ENCODE peak calls at places on chromosomes 11 and 22, in four cellular contexts. U is neuronal stem cell; S is stimulated activated CD4-positive, alpha-beta T cell treated with anti-CD3 and anti-CD28 coated beads, Interleukin-12 subunit alpha, Interleukin-12 subunit beta, amount 100 ng/mL, for 4 hours; C is activated naive CD4-positive, alpha-beta T cell. T is an unnamed sample.

GRCh38 chr11:68429661-68430060 is 30.9 kb upstream of the PPP6R3 start:
- DNase-seq in S (no peak), U (no peak), C (no peak), T (no peak)

GRCh38 chr11:520428-521178 is 13.6 kb upstream of the RNH1 start:
- DNase-seq in S (no peak), U (no peak), C (no peak), T (no peak)

GRCh38 chr11:122399375-122399774 is 256.1 kb upstream of the UBASH3B start:
- DNase-seq in U (no peak), C (no peak), S (no peak), T (no peak)

GRCh38 chr11:10926801-10927200 is 68.9 kb upstream of the ZBED5 start:
- DNase-seq in U (no peak), C (no peak), S (no peak), T (no peak)

GRCh38 chr11:9060700-9061111 is 30.7 kb downstream of the SCUBE2 start:
- DNase-seq in U (peak; percentile 24), C (no peak), S (peak; percentile 26), T (no peak)

GRCh38 chr11:134399293-134399654 is 12.8 kb downstream of the B3GAT1 start:
- DNase-seq in C (no peak), U (no peak), S (no peak), T (no peak)

GRCh38 chr11:76495017-76495416 is 50.2 kb downstream of the EMSY start:
- DNase-seq in S (no peak), U (no peak), C (no peak), T (no peak)

GRCh38 chr11:134418119-134418840 is 6.2 kb upstream of the B3GAT1 start:
- DNase-seq in C (no peak), U (no peak), S (no peak), T (no peak)

GRCh38 chr22:32448980-32449379 is 15.3 kb downstream of the BPIFC start:
- DNase-seq in S (no peak), C (no peak), U (no peak), T (no peak)

GRCh38 chr11:1757861-1758610 is 5.7 kb downstream of the CTSD start:
- DNase-seq in C (peak; percentile 43), U (no peak), S (no peak), T (peak; percentile 32)

GRCh38 chr11:17347676-17348075 is 3.9 kb upstream of the NCR3LG1 start:
- DNase-seq in S (no peak), C (no peak), U (no peak), T (no peak)

GRCh38 chr11:38835986-38836385 is 2237.9 kb upstream of the RAG2 start:
- DNase-seq in C (no peak), S (no peak), U (no peak), T (no peak)

GRCh38 chr11:47340980-47341775 is 11.3 kb downstream of the MYBPC3 start:
- DNase-seq in S (no peak), C (no peak), U (no peak), T (no peak)

GRCh38 chr11:60875366-60875720 is 8.0 kb downstream of the ZP1 start:
- DNase-seq in U (no peak), C (no peak), S (no peak), T (no peak)

GRCh38 chr11:327581-327923 is 6.9 kb upstream of the IFITM3 start:
- DNase-seq in U (no peak), C (no peak), S (no peak), T (no peak)

GRCh38 chr22:45631839-45632238 is 39.8 kb upstream of the ATXN10 start:
- DNase-seq in S (no peak), U (no peak), C (no peak), T (no peak)

GRCh38 chr22:17903564-17904295 is 120.6 kb downstream of the MICAL3 start:
- DNase-seq in U (peak; percentile 69), C (no peak), S (no peak), T (no peak)

GRCh38 chr11:113715882-113716625 is 9.9 kb upstream of the TMPRSS5 start:
- DNase-seq in S (no peak), U (no peak), C (no peak), T (no peak)

GRCh38 chr22:35380537-35381423 is at the start of gene HMOX1:
- DNase-seq in U (peak; percentile 49), C (peak; percentile 22), S (peak; percentile 38), T (peak; percentile 32)

GRCh38 chr22:47782461-47783075 is 1020.1 kb downstream of the TBC1D22A start:
- DNase-seq in U (no peak), S (no peak), C (no peak), T (no peak)

GRCh38 chr11:404551-405264 is 10.1 kb downstream of the SIGIRR start:
- DNase-seq in U (no peak), C (no peak), S (no peak), T (no peak)

GRCh38 chr11:65225284-65226102 is 36.3 kb upstream of the POLA2 start:
- DNase-seq in S (peak; percentile 58), U (peak; percentile 36), C (peak; percentile 44), T (no peak)

GRCh38 chr11:2194877-2195755 is 23.5 kb upstream of the TH start:
- DNase-seq in S (peak; percentile 54), C (peak; percentile 41), U (peak; percentile 71), T (no peak)

GRCh38 chr11:16809901-16810668 is 71.6 kb downstream of the C11orf58 start:
- DNase-seq in U (no peak), C (no peak), S (no peak), T (no peak)

GRCh38 chr22:27100789-27101188 is 443.4 kb downstream of the MIAT start:
- DNase-seq in U (peak; percentile 59), S (no peak), C (no peak), T (no peak)

GRCh38 chr11:75562836-75563484 is 907 bp downstream of the SERPINH1 start:
- DNase-seq in U (peak; percentile 91), S (no peak), C (no peak), T (no peak)

GRCh38 chr11:76638267-76639197 is 32.0 kb downstream of the LRRC32 start:
- DNase-seq in S (no peak), C (no peak), U (no peak), T (no peak)

GRCh38 chr22:47433627-47434026 is 671.2 kb downstream of the TBC1D22A start:
- DNase-seq in U (no peak), S (no peak), C (no peak), T (no peak)

GRCh38 chr11:102934735-102935134 is 20.8 kb downstream of the MMP13 start:
- DNase-seq in C (no peak), S (no peak), U (no peak), T (no peak)

T was measured in activated gamma-delta T cell.